ENCODE peak calls at places on chromosomes 5 and 9, in nine cellular contexts. Z, J, L, W, R, P, M, N and U are unnamed samples.

GRCh38 chr9:121317737-121318630 is 50.0 kb downstream of the GSN start:
- DNase-seq in Z (no peak), J (no peak), L (no peak), W (no peak), R (no peak), P (no peak), M (no peak), N (no peak), U (no peak)

GRCh38 chr5:149325166-149325735 is 20.0 kb upstream of the GRPEL2 start:
- DNase-seq in Z (no peak), J (no peak), L (no peak), W (no peak), R (no peak), P (no peak), M (no peak), N (no peak), U (no peak)

GRCh38 chr5:64690417-64691151 is at the start of gene SHISAL2B:
- DNase-seq in Z (peak), J (no peak), L (peak), W (no peak), R (no peak), P (peak), M (no peak), N (no peak), U (peak)

GRCh38 chr5:167755420-167755819 is 536.0 kb upstream of the WWC1 start:
- DNase-seq in Z (no peak), J (no peak), L (no peak), W (no peak), R (no peak), P (no peak), M (no peak), N (no peak), U (no peak)

GRCh38 chr9:78806492-78807160 is 509.7 kb downstream of the PSAT1 start:
- DNase-seq in Z (no peak), J (no peak), L (no peak), W (no peak), R (no peak), P (no peak), M (no peak), N (no peak), U (no peak)

GRCh38 chr9:122498883-122499288 is 11.7 kb upstream of the OR1J2 start:
- DNase-seq in Z (peak), J (no peak), L (peak), W (peak), R (no peak), P (peak), M (no peak), N (peak), U (peak)

GRCh38 chr9:124699575-124699974 is 71.5 kb downstream of the NR6A1 start:
- DNase-seq in Z (no peak), J (no peak), L (no peak), W (no peak), R (no peak), P (no peak), M (no peak), N (no peak), U (no peak)

GRCh38 chr5:124887223-124887622 is 140.8 kb upstream of the ZNF608 start:
- DNase-seq in Z (no peak), J (no peak), L (no peak), W (no peak), R (no peak), P (no peak), M (no peak), N (no peak), U (no peak)